ENCODE peak calls at places on chromosomes 13 and 19, in seven cellular contexts. One of them, this sample, is unnamed.

GRCh38 chr13:44801990-44802389 is 187.3 kb downstream of the NUFIP1 start:
- DNase-seq in cardiac fibroblast: peak
- DNase-seq in OCI-LY7: no peak
- DNase-seq in gastrocnemius medialis: no peak
- DNase-seq in body of pancreas: no peak
- DNase-seq in pancreas: no peak
- DNase-seq in Calu3: peak
- DNase-seq in this sample: peak

GRCh38 chr19:29872224-29872731 is 60.5 kb downstream of the CCNE1 start:
- DNase-seq in body of pancreas: no peak
- DNase-seq in Calu3: no peak
- DNase-seq in pancreas: no peak
- DNase-seq in gastrocnemius medialis: no peak
- DNase-seq in OCI-LY7: no peak
- DNase-seq in cardiac fibroblast: peak
- DNase-seq in this sample: peak

GRCh38 chr19:51598159-51598915 is 27.3 kb downstream of the ZNF175 start:
- DNase-seq in cardiac fibroblast: no peak
- DNase-seq in Calu3: no peak
- DNase-seq in gastrocnemius medialis: no peak
- DNase-seq in pancreas: peak
- DNase-seq in body of pancreas: no peak
- DNase-seq in OCI-LY7: no peak
- DNase-seq in this sample: no peak

GRCh38 chr19:28103916-28104315 is 1109.0 kb downstream of the UQCRFS1 start:
- DNase-seq in gastrocnemius medialis: no peak
- DNase-seq in cardiac fibroblast: no peak
- DNase-seq in body of pancreas: no peak
- DNase-seq in Calu3: no peak
- DNase-seq in pancreas: no peak
- DNase-seq in OCI-LY7: no peak
- DNase-seq in this sample: no peak

GRCh38 chr19:5588441-5588840 is 20.7 kb upstream of the TINCR start:
- DNase-seq in Calu3: no peak
- DNase-seq in pancreas: no peak
- DNase-seq in cardiac fibroblast: no peak
- DNase-seq in body of pancreas: no peak
- DNase-seq in OCI-LY7: no peak
- DNase-seq in gastrocnemius medialis: peak
- DNase-seq in this sample: no peak

GRCh38 chr13:106357198-106357597 is 178.3 kb downstream of the EFNB2 start:
- DNase-seq in body of pancreas: no peak
- DNase-seq in cardiac fibroblast: peak
- DNase-seq in pancreas: no peak
- DNase-seq in Calu3: no peak
- DNase-seq in gastrocnemius medialis: no peak
- DNase-seq in OCI-LY7: no peak
- DNase-seq in this sample: no peak

GRCh38 chr13:66940113-66940512 is 290.0 kb downstream of the PCDH9 start:
- DNase-seq in pancreas: no peak
- DNase-seq in body of pancreas: no peak
- DNase-seq in OCI-LY7: no peak
- DNase-seq in gastrocnemius medialis: no peak
- DNase-seq in Calu3: peak
- DNase-seq in cardiac fibroblast: peak
- DNase-seq in this sample: peak

GRCh38 chr19:33821871-33822270 is 25.2 kb downstream of the KCTD15 start:
- DNase-seq in body of pancreas: no peak
- DNase-seq in Calu3: no peak
- DNase-seq in pancreas: no peak
- DNase-seq in gastrocnemius medialis: no peak
- DNase-seq in OCI-LY7: no peak
- DNase-seq in cardiac fibroblast: no peak
- DNase-seq in this sample: peak

DNA sequence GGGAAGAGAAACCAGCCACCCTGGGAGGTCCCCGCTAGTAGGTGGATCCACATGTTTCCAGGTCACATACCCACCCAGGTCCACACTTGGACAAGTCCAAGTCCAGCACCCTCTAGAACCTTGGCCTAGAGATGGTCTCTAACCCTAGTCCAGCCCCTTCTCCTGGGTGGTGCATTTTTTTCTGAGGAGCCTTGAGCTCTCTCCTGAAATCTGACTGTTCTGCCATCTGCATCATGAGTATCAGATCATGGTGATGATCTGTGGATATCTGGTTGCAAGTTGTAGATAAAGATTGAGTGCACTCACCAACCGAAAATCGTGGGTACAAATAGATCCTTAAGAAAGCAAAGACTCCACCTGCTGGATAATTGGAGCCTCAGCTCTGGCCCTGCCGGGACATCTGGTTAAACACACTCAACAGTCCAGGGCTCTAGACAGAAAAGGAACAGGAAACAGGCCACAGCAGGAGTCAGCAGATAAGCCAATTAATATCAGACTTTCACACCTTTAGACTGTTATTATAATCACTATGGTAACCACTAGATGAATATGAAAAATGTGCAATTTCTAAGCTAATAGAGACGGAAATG is 41.1 kb downstream of the GPR12 start:
- DNase-seq in cardiac fibroblast: no peak
- DNase-seq in Calu3: no peak
- DNase-seq in body of pancreas: no peak
- DNase-seq in pancreas: no peak
- DNase-seq in gastrocnemius medialis: no peak
- DNase-seq in OCI-LY7: peak
- DNase-seq in this sample: no peak
- TF ChIP-seq CTCF in cardiac fibroblast: peak
- TF ChIP-seq CTCF in Calu3: no peak
- TF ChIP-seq CTCF in body of pancreas: no peak
- TF ChIP-seq CTCF in pancreas: no peak
- TF ChIP-seq CTCF in gastrocnemius medialis: no peak
- TF ChIP-seq CTCF in OCI-LY7: peak
- TF ChIP-seq CTCF in this sample: no peak

DNA sequence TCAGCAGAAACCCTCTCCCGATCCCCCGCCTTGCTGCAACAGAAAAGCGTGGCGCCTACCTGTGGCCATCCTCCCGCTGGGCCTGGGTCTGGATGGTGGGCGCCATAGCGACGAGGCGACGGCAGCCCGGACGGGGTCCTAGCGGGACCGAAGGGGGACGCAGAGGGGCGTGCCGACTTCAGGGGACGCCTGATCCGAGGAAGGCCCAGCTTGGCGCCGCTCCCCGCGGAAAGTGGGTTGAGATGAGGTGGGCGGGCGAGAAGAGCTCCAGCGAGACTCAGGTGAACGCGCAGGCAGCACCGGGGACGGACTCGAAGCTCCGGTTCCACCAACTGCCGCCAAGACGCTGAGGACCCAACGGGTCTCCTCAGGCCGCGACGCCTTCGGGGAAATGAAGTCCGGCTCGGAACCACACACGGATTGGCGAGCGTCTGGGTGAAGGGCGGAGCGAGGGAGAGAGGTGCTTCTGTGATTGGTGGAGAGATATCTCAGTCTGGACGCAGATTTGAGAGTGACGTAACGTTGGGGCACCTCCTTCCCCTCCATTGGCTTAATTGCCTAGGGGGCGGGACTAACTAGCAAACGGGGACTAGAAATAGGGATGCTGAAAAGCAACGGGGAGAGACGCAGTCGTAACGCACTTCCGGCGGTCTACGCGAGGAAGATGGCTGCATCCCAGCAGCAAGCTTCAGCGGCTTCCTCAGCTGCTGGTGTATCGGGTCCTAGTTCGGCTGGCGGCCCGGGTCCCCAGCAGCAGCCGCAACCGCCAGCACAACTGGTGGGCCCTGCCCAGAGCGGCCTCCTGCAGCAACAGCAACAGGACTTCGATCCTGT is at the start of the genes MED29 and PAF1:
- DNase-seq in OCI-LY7: peak
- DNase-seq in body of pancreas: peak
- DNase-seq in gastrocnemius medialis: peak
- DNase-seq in pancreas: peak
- DNase-seq in Calu3: peak
- DNase-seq in cardiac fibroblast: peak
- DNase-seq in this sample: peak
- TF ChIP-seq CTCF in OCI-LY7: peak
- TF ChIP-seq CTCF in body of pancreas: peak
- TF ChIP-seq CTCF in gastrocnemius medialis: no peak
- TF ChIP-seq CTCF in pancreas: no peak
- TF ChIP-seq CTCF in Calu3: no peak
- TF ChIP-seq CTCF in cardiac fibroblast: no peak
- TF ChIP-seq CTCF in this sample: peak

GRCh38 chr19:9565900-9566705 is 18.2 kb downstream of the ZNF121 start:
- DNase-seq in Calu3: no peak
- DNase-seq in cardiac fibroblast: peak
- DNase-seq in pancreas: no peak
- DNase-seq in OCI-LY7: no peak
- DNase-seq in body of pancreas: no peak
- DNase-seq in gastrocnemius medialis: no peak
- DNase-seq in this sample: no peak

GRCh38 chr19:9570255-9570654 is 14.0 kb downstream of the ZNF121 start:
- DNase-seq in pancreas: no peak
- DNase-seq in OCI-LY7: no peak
- DNase-seq in gastrocnemius medialis: no peak
- DNase-seq in body of pancreas: no peak
- DNase-seq in Calu3: no peak
- DNase-seq in cardiac fibroblast: no peak
- DNase-seq in this sample: no peak

GRCh38 chr19:9566729-9567128 is 17.6 kb downstream of the ZNF121 start:
- DNase-seq in gastrocnemius medialis: no peak
- DNase-seq in body of pancreas: no peak
- DNase-seq in OCI-LY7: peak
- DNase-seq in Calu3: no peak
- DNase-seq in pancreas: no peak
- DNase-seq in cardiac fibroblast: no peak
- DNase-seq in this sample: no peak
- TF ChIP-seq CTCF in gastrocnemius medialis: no peak
- TF ChIP-seq CTCF in body of pancreas: no peak
- TF ChIP-seq CTCF in OCI-LY7: peak
- TF ChIP-seq CTCF in Calu3: no peak
- TF ChIP-seq CTCF in pancreas: no peak
- TF ChIP-seq CTCF in cardiac fibroblast: no peak
- TF ChIP-seq CTCF in this sample: peak

GRCh38 chr19:55398200-55398947 is 9.2 kb downstream of the UBE2S start:
- DNase-seq in body of pancreas: no peak
- DNase-seq in Calu3: no peak
- DNase-seq in gastrocnemius medialis: no peak
- DNase-seq in pancreas: no peak
- DNase-seq in cardiac fibroblast: no peak
- DNase-seq in OCI-LY7: no peak
- DNase-seq in this sample: no peak

GRCh38 chr19:55406091-55406868 is 1.3 kb downstream of the UBE2S start:
- DNase-seq in body of pancreas: no peak
- DNase-seq in Calu3: no peak
- DNase-seq in OCI-LY7: peak
- DNase-seq in cardiac fibroblast: no peak
- DNase-seq in gastrocnemius medialis: no peak
- DNase-seq in pancreas: no peak
- DNase-seq in this sample: no peak

GRCh38 chr19:55400281-55401087 is 7.1 kb downstream of the UBE2S start:
- DNase-seq in gastrocnemius medialis: no peak
- DNase-seq in body of pancreas: no peak
- DNase-seq in pancreas: no peak
- DNase-seq in OCI-LY7: no peak
- DNase-seq in Calu3: no peak
- DNase-seq in cardiac fibroblast: no peak
- DNase-seq in this sample: peak

GRCh38 chr19:55405638-55406037 is 1.9 kb downstream of the UBE2S start:
- DNase-seq in body of pancreas: no peak
- DNase-seq in cardiac fibroblast: no peak
- DNase-seq in pancreas: no peak
- DNase-seq in OCI-LY7: no peak
- DNase-seq in gastrocnemius medialis: no peak
- DNase-seq in Calu3: no peak
- DNase-seq in this sample: no peak

DNA sequence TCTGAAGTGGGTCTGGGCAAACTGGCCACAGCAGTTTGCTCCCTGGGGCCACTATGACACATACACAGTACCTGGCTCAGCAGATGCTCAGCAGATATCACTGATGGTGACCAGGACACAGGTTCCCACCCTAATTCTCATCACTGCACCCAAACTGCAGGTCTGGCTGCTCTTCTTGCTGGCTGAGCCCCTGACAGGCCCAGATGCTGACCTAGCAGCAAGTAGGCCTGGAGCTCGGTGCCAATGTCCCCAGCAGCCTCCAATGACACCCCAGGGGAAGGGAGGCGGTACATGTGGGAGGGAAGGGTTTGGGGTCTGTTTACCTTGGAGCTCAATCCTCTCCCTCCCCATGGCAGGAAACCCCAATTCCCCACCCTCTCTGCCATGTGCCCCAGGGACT is 5.1 kb downstream of the UBE2S start:
- DNase-seq in pancreas: no peak
- DNase-seq in gastrocnemius medialis: no peak
- DNase-seq in cardiac fibroblast: no peak
- DNase-seq in Calu3: no peak
- DNase-seq in OCI-LY7: no peak
- DNase-seq in body of pancreas: no peak
- DNase-seq in this sample: no peak
- TF ChIP-seq CTCF in pancreas: no peak
- TF ChIP-seq CTCF in gastrocnemius medialis: no peak
- TF ChIP-seq CTCF in cardiac fibroblast: no peak
- TF ChIP-seq CTCF in Calu3: no peak
- TF ChIP-seq CTCF in OCI-LY7: no peak
- TF ChIP-seq CTCF in body of pancreas: no peak
- TF ChIP-seq CTCF in this sample: no peak

This sample was measured in bronchial epithelial cell.